ENCODE peak calls at places on chromosome 9, in five cellular contexts. Q is HCT116, N is K562, B is heart left ventricle, R is uterus. X is an unnamed sample.

GRCh38 chr9:23563497-23563896 is 262.5 kb downstream of the ELAVL2 start:
- DNase-seq in Q (no peak), N (no peak), B (no peak), R (no peak), X (no peak)

GRCh38 chr9:40914772-40915659 is 213.5 kb downstream of the FOXD4L6 start:
- DNase-seq in Q (no peak), N (no peak), B (no peak), R (no peak), X (no peak)

GRCh38 chr9:93357649-93358048 is 93.8 kb upstream of the FAM120A start:
- DNase-seq in Q (no peak), N (no peak), B (no peak), R (no peak), X (no peak)

GRCh38 chr9:135262248-135262647 is 174.8 kb downstream of the OLFM1 start:
- DNase-seq in Q (no peak), N (no peak), B (no peak), R (no peak), X (no peak)

GRCh38 chr9:96884443-96884842 is 30.1 kb upstream of the ZNF782 start:
- DNase-seq in Q (peak; percentile 92), N (peak; percentile 38), B (no peak), R (no peak), X (peak; percentile 50)

GRCh38 chr9:72165821-72166547 is 16.7 kb downstream of the GDA start:
- DNase-seq in Q (no peak), N (no peak), B (no peak), R (no peak), X (no peak)

GRCh38 chr9:2234371-2234893 is 219.3 kb downstream of the SMARCA2 start:
- DNase-seq in Q (no peak), N (no peak), B (no peak), R (peak; percentile 39), X (peak; percentile 24)

GRCh38 chr9:8857330-8858249 is 1058.0 kb upstream of the DMAC1 start:
- DNase-seq in Q (no peak), N (no peak), B (peak; percentile 59), R (peak; percentile 57), X (peak; percentile 53)

GRCh38 chr9:27291292-27291691 is 5.7 kb downstream of the EQTN start:
- DNase-seq in Q (no peak), N (no peak), B (no peak), R (no peak), X (no peak)

GRCh38 chr9:134618823-134619454 is 22.7 kb upstream of the COL5A1 start:
- DNase-seq in Q (no peak), N (no peak), B (no peak), R (peak; percentile 9), X (peak; percentile 9)

GRCh38 chr9:84062538-84062937 is 81.9 kb downstream of the RMI1 start:
- DNase-seq in Q (no peak), N (no peak), B (peak; percentile 56), R (no peak), X (no peak)

GRCh38 chr9:127975376-127976315 is 5.1 kb downstream of the EEIG1 start:
- DNase-seq in Q (no peak), N (no peak), B (no peak), R (no peak), X (no peak)

GRCh38 chr9:136526625-136527066 is 19.2 kb downstream of the NOTCH1 start:
- DNase-seq in Q (no peak), N (peak; percentile 31), B (peak; percentile 56), R (no peak), X (no peak)

GRCh38 chr9:136147890-136148714 is 29.4 kb upstream of the TMEM250 start:
- DNase-seq in Q (no peak), N (no peak), B (no peak), R (no peak), X (no peak)

GRCh38 chr9:37100317-37100716 is 20.1 kb upstream of the ZCCHC7 start:
- DNase-seq in Q (no peak), N (no peak), B (no peak), R (no peak), X (no peak)

GRCh38 chr9:86667307-86667706 is 280.0 kb downstream of the GAS1 start:
- DNase-seq in Q (no peak), N (no peak), B (no peak), R (no peak), X (no peak)

GRCh38 chr9:70586506-70586905 is 172.0 kb upstream of the KLF9 start:
- DNase-seq in Q (no peak), N (no peak), B (no peak), R (no peak), X (no peak)

GRCh38 chr9:86591472-86591871 is 237.3 kb upstream of the TUT7 start:
- DNase-seq in Q (no peak), N (no peak), B (no peak), R (no peak), X (no peak)

GRCh38 chr9:18543406-18543965 is 69.5 kb downstream of the ADAMTSL1 start:
- DNase-seq in Q (no peak), N (no peak), B (no peak), R (peak; percentile 67), X (no peak)

GRCh38 chr9:119829748-119830147 is 460.5 kb upstream of the BRINP1 start:
- DNase-seq in Q (no peak), N (no peak), B (no peak), R (no peak), X (no peak)

GRCh38 chr9:708556-709432 is 132.7 kb upstream of the DMRT1 start:
- DNase-seq in Q (no peak), N (no peak), B (no peak), R (no peak), X (peak; percentile 72)
- TF ChIP-seq POLR2A in Q (no peak), N (no peak), B (no peak), R (no peak), X (no peak)

DNA sequence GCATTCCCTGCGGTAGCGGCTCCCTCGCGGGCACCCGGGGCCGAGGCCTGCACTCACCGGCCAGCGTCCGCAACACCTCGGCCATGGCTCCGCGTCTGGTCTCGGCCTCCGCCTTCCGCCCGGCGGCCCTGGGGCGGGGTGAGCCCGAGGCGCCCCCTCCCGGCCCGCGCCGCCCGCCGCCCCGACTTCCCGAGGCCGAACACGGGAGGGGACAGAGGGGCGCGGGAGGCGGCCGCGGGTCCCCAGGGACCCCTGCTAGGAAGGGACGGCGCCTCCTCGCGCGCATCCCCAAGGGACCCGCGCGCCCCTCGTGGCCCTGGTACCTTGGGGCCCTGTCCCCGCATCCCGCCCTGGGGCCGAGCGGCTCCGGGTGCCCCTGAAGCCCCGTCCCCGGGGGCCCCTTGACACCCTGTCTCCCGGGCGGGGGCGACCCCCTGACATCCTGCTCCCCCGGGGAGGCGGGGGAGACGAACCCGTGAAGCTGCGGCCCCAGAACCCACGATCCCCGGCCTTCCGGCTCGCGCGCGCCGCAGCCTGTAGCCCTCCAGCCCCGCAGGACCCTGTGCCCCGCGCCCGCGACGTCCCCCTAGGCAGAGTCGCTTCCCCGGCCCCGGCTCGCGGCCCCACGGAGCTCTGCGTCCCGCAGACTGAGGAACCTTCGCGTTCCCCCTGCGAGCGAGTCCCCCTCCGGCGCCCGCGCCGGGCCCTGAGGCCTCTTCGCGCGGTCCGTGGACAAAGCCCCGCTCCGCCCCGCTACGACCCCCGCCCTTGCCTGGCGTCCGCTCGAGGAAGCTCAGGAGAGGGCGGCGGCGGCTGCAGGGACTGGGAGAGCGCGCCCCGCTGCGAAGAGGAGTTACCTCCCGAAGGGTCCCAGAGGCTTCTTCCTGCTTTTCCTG is at the start of gene ABO:
- DNase-seq in Q (no peak), N (peak; percentile 82), B (peak; percentile 63), R (no peak), X (peak; percentile 34)
- TF ChIP-seq POLR2A in Q (no peak), N (peak; percentile 37), B (peak; percentile 19), R (no peak), X (peak; percentile 21)

DNA sequence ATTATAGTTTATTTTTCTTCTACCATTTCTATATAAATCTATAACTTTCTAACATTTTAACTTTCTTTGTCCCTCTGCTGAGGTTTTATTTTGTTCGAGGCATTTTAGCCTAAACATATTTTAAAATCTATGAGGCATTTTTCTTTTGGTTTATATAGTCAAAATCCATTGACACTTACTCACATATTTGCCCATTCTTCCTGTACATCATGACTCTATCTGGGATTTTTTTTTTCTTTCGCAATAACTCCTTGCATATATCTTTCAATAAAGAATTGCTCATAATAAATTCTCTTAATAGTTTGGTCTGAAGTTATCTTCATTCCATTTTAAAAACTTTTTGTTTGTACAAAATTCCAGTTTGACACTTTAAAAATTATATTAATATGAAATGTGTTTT is 632.3 kb downstream of the TLE4 start:
- DNase-seq in Q (no peak), N (no peak), B (no peak), R (no peak), X (no peak)
- TF ChIP-seq POLR2A in Q (no peak), N (no peak), B (no peak), R (no peak), X (no peak)

DNA sequence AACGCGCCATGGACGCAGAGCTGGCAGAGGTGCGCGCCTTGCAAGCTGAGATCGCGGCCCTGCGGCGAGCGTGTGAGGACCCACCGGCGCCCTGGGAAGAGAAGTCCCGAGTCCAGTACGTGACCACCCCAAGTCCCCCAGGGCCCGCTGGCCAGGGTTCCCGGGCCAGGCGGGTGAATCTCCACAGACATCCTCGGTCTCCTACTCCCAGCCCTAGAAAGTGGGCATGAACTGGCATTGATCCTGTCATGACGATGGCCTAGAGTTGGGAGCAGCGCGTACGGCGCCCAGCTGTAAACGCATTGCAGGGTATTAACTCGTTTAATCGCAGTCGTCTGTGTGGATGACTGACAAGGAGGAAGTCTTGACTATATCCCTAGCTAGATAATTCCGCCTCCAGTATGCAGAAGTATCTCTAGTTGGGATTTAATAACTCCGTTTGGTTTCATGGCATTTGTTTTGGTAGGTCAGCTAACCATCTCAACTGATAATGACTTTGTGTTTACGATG is 293 bp downstream of the CENPP start:
- DNase-seq in Q (no peak), N (peak; percentile 37), B (no peak), R (no peak), X (no peak)
- TF ChIP-seq POLR2A in Q (no peak), N (peak; percentile 12), B (no peak), R (peak; percentile 2), X (peak; percentile 32)

DNA sequence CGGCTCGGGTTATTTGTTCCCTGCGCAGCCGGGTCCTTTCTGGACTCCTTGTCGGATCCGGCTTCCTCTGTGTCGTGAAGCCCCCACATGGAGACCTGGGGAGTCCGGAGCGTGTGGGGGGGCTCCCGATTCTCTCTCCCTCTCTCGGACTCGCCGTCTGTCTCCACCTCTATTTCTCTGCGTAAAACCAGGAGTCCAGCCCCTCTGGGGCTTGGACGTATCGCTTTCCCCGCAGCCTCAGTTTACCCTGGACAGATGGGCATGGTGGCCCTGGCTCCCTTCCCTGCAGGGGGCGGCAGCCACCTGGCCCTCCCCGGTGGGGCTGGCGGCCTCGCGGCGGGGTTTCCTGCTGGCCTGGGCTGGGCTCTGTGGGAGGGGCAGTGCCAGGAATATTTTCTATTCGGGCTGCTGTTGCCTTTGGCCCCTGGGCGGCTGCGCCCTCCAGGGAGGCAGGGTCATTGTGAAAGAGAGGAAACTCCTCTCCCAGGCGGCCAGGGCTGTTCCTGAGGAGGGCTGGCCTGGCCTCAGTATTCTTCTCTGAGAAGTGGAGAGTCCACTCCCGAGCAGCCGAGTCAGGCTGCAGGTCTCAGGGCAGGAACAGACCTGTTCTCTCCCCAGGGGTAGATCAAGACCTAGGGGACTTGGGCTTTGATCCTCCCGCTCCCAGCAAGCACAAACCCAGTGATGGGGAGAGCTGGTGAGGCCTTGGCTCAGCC is 665 bp downstream of the ASS1 start:
- DNase-seq in Q (no peak), N (no peak), B (peak; percentile 76), R (peak; percentile 65), X (peak; percentile 68)
- TF ChIP-seq POLR2A in Q (no peak), N (no peak), B (peak; percentile 32), R (no peak), X (peak; percentile 6)